ENCODE peak calls at places on chromosome 1, in four cellular contexts. K is heart right ventricle, J is brain microvascular endothelial cell, O is AG10803. W is an unnamed sample.

GRCh38 chr1:3477241-3478109 is 23.0 kb downstream of the ARHGEF16 start:
- DNase-seq in K (no peak), J (no peak), O (no peak), W (no peak)

GRCh38 chr1:30525980-30526651 is 197.3 kb downstream of the MATN1 start:
- DNase-seq in K (peak), J (peak), O (peak), W (peak)

GRCh38 chr1:213409208-213409631 is 358.2 kb downstream of the RPS6KC1 start:
- DNase-seq in K (no peak), J (no peak), O (no peak), W (no peak)

GRCh38 chr1:218444588-218444987 is 99.5 kb downstream of the TGFB2 start:
- DNase-seq in K (no peak), J (no peak), O (no peak), W (no peak)

GRCh38 chr1:109509176-109510134 is at the start of gene AMIGO1:
- DNase-seq in K (peak), J (no peak), O (peak), W (peak)

GRCh38 chr1:161189036-161189435 is 9.8 kb downstream of the ADAMTS4 start:
- DNase-seq in K (no peak), J (no peak), O (peak), W (no peak)

GRCh38 chr1:221715321-221716169 is 26.3 kb downstream of the DUSP10 start:
- DNase-seq in K (no peak), J (no peak), O (no peak), W (peak)

GRCh38 chr1:7539772-7540175 is 231.3 kb upstream of the VAMP3 start:
- DNase-seq in K (no peak), J (peak), O (no peak), W (peak)

GRCh38 chr1:19514391-19514831 is 29.1 kb upstream of the CAPZB start:
- DNase-seq in K (peak), J (peak), O (no peak), W (peak)

GRCh38 chr1:48061162-48062136 is 64.3 kb upstream of the TRABD2B start:
- DNase-seq in K (no peak), J (peak), O (peak), W (peak)

GRCh38 chr1:217133958-217134856 is 411.0 kb upstream of the ESRRG start:
- DNase-seq in K (peak), J (no peak), O (no peak), W (peak)

GRCh38 chr1:214187152-214187900 is 93.6 kb upstream of the SMYD2 start:
- DNase-seq in K (no peak), J (no peak), O (no peak), W (no peak)

GRCh38 chr1:11321656-11322491 is 48.9 kb downstream of the UBIAD1 start:
- DNase-seq in K (no peak), J (no peak), O (no peak), W (no peak)

GRCh38 chr1:218585565-218586184 is 240.5 kb downstream of the TGFB2 start:
- DNase-seq in K (no peak), J (peak), O (no peak), W (peak)

GRCh38 chr1:44236873-44237272 is 23.6 kb downstream of the DMAP1 start:
- DNase-seq in K (no peak), J (no peak), O (no peak), W (no peak)

GRCh38 chr1:116415699-116416533 is 42.9 kb downstream of the ATP1A1 start:
- DNase-seq in K (peak), J (no peak), O (peak), W (no peak)

GRCh38 chr1:23581219-23581618 is 21.9 kb upstream of the ID3 start:
- DNase-seq in K (peak), J (peak), O (peak), W (peak)

GRCh38 chr1:22941257-22941656 is 31.4 kb downstream of the LACTBL1 start:
- DNase-seq in K (no peak), J (no peak), O (no peak), W (no peak)

GRCh38 chr1:78536427-78536826 is 45.7 kb downstream of the PTGFR start:
- DNase-seq in K (no peak), J (no peak), O (peak), W (peak)

GRCh38 chr1:99659755-99660210 is 13.9 kb downstream of the PALMD start:
- DNase-seq in K (no peak), J (no peak), O (peak), W (peak)

GRCh38 chr1:41447995-41448770 is 36.3 kb downstream of the EDN2 start:
- DNase-seq in K (no peak), J (no peak), O (peak), W (no peak)

GRCh38 chr1:232937741-232938375 is 12.6 kb upstream of the NTPCR start:
- DNase-seq in K (no peak), J (no peak), O (no peak), W (no peak)

DNA sequence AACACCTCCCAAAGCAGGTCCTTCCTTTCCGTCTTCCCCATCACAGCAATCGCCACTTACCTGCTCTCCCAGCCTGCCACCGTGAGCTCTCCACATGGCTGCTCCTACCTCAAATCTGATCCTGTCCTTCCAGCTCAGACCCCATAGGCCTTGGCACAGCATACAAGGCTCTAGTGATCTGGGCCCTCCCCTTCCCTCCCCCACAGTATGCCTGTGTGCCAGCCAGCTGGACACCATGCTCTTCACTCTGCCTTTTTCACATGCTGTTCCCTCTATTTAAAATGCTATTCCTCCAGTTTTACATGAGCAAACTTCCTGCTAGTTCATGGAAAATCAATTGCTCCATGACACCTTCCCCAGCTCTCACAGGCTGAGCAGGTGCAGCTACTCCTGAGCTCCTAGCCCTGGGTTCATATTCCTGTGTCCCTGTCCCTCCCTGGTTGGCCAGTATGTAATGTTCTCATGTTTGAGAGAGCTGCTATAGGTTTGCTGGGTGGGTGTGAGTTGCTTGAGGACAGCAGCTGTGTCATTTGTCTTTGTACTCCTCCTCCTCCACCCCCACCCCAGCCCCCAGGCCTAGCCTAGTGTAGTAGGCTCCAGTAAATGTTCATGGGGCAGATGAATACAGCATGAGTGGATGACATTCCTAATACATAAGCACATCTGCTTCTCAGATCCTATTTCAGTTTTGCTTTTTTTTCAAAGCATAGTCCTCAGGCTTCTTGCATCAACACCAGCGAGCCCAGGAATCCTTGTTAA is 6.3 kb upstream of the TNNT2 start:
- DNase-seq in K (no peak), J (peak), O (peak), W (peak)
- H3K4me3 ChIP-seq in K (no peak), J (no peak), O (no peak), W (no peak)

DNA sequence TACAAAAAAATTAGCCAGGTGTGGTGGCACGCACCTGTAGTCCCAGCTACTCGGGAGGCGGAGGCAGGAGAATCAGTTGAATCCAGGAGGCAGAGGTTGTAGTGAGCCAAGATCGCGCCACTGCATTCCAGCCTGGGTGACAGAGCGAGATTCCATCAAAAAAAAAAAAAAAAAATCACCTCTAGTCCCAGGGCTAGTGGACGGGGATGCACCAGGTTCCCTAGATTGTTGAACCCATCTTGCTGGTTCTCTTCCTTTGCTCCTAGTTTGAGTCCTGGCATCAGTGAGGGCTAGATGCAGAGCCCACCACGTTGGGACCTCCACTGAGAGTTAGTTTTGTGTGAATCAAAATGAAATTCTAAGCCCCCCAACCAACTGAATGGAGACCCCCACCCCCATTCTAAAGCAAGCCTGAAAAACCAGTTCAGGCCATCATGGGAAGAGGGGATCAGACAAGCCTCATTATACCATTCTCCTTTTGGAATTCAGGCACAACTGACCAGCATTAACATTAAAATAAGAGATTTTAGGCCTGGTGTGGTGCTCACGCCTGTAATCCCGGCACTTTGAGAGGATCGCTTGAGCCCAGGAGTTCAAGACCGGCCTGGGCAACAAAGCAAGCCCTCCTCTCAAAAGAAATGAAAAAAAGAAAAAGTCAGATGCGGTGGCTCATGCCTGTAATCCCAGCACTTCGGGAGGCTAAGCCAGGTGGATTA is 17.9 kb upstream of the L1TD1 start:
- DNase-seq in K (no peak), J (no peak), O (no peak), W (no peak)
- TF ChIP-seq CTCF in K (no peak), J (no peak), O (no peak), W (no peak)

DNA sequence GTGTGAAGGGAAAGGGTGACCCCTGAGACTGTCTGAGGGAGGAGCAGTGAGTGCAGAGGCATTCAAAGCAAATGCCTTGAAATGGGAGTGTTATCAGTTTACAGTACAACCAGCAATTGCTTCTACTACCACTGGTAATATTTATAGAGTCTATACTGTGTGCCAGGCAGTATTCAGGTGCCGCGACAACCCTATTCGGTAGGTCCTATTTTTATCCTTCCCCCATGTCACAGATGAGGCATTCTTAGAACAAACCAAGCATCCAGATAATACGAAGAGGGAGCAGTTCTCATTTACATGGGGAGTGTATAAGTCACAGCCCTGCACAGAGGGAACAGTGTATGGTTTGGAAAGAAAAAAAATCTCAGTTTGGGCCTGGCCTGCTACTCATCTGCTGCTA is 18.3 kb downstream of the ROR1 start:
- DNase-seq in K (no peak), J (no peak), O (no peak), W (no peak)
- H3K4me3 ChIP-seq in K (no peak), J (no peak), O (no peak), W (no peak)

DNA sequence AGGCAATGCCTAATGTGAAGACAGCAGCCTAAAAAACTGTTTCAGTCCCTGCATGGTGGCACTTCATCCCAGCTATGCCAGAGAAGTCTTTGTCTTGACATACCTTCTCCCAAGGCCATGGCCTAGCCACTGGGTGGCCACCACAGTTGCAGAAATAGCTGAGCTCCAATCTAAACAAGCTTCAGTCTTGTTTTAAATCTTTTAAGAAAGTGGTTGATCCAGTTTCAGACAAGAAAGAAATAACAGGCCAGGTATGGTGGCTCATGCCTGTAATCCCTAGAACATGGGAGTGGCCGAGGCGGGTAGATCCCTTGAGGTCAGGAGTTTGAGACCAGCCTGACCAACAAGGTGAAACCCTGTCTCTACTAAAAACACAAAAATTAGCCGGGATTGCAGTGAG is 600.0 kb upstream of the PLXNA2 start:
- DNase-seq in K (no peak), J (no peak), O (no peak), W (no peak)
- TF ChIP-seq CTCF in K (no peak), J (no peak), O (no peak), W (no peak)

GRCh38 chr1:39021431-39021830 is 4.7 kb upstream of the NDUFS5 start:
- DNase-seq in K (no peak), J (no peak), O (peak), W (no peak)

GRCh38 chr1:39016604-39017171 is 9.5 kb upstream of the NDUFS5 start:
- DNase-seq in K (no peak), J (no peak), O (no peak), W (no peak)

GRCh38 chr1:39023140-39023539 is 3.0 kb upstream of the NDUFS5 start:
- DNase-seq in K (no peak), J (no peak), O (no peak), W (no peak)

DNA sequence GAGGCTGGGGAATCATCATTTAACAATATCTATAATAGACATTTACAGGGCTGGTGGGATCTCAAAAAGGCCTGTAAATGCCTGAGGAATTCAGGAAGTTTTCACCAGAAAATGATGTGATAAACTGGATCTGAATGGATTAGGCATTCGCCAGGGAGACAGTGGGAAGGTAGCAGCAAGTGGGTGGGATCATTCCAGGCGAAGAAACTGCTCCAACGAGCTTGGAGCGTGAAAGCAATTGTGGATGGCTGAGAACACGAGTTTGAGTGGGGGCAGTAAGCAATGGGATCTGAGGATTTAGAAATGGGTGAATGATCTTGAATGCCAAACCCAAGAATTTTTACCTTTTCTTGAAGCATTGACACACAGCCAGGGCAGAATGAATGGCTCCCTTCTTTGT is 8.9 kb upstream of the NDUFS5 start:
- DNase-seq in K (no peak), J (no peak), O (no peak), W (no peak)
- H3K4me3 ChIP-seq in K (no peak), J (no peak), O (no peak), W (no peak)